ENCODE peak calls at places on chromosomes 16 and 17, in seven cellular contexts. One of them, this sample, is unnamed.

GRCh38 chr16:24858219-24859041 is 12.7 kb downstream of the SLC5A11 start:
- DNase-seq in upper lobe of right lung: peak; percentile 70
- DNase-seq in effector memory CD4-positive, alpha-beta T cell: peak; percentile 7
- DNase-seq in testis: peak; percentile 65
- DNase-seq in transverse colon: peak; percentile 63
- DNase-seq in mammary epithelial cell: peak; percentile 46
- DNase-seq in A549: peak; percentile 62
- DNase-seq in this sample: no peak

GRCh38 chr16:66344533-66345145 is 21.9 kb upstream of the CDH5 start:
- DNase-seq in upper lobe of right lung: peak; percentile 16
- DNase-seq in effector memory CD4-positive, alpha-beta T cell: no peak
- DNase-seq in testis: peak; percentile 67
- DNase-seq in transverse colon: no peak
- DNase-seq in mammary epithelial cell: peak; percentile 18
- DNase-seq in A549: no peak
- DNase-seq in this sample: no peak

GRCh38 chr17:19329839-19330238 is 32.7 kb downstream of the B9D1 start:
- DNase-seq in upper lobe of right lung: peak; percentile 28
- DNase-seq in effector memory CD4-positive, alpha-beta T cell: no peak
- DNase-seq in testis: no peak
- DNase-seq in transverse colon: no peak
- DNase-seq in mammary epithelial cell: no peak
- DNase-seq in A549: no peak
- DNase-seq in this sample: no peak

GRCh38 chr17:27471321-27472269 is 15.3 kb downstream of the KSR1 start:
- DNase-seq in upper lobe of right lung: peak; percentile 57
- DNase-seq in effector memory CD4-positive, alpha-beta T cell: peak; percentile 44
- DNase-seq in testis: no peak
- DNase-seq in transverse colon: peak; percentile 30
- DNase-seq in mammary epithelial cell: peak; percentile 96
- DNase-seq in A549: no peak
- DNase-seq in this sample: no peak

GRCh38 chr17:62643496-62643895 is 16.0 kb downstream of the MRC2 start:
- DNase-seq in upper lobe of right lung: no peak
- DNase-seq in effector memory CD4-positive, alpha-beta T cell: no peak
- DNase-seq in testis: no peak
- DNase-seq in transverse colon: no peak
- DNase-seq in mammary epithelial cell: no peak
- DNase-seq in A549: no peak
- DNase-seq in this sample: no peak

GRCh38 chr16:46918905-46919792 is 35.0 kb downstream of the GPT2 start:
- DNase-seq in upper lobe of right lung: no peak
- DNase-seq in effector memory CD4-positive, alpha-beta T cell: no peak
- DNase-seq in testis: no peak
- DNase-seq in transverse colon: peak; percentile 22
- DNase-seq in mammary epithelial cell: no peak
- DNase-seq in A549: no peak
- DNase-seq in this sample: no peak

GRCh38 chr17:69809331-69809730 is 265.7 kb upstream of the KCNJ16 start:
- DNase-seq in upper lobe of right lung: no peak
- DNase-seq in effector memory CD4-positive, alpha-beta T cell: no peak
- DNase-seq in testis: no peak
- DNase-seq in transverse colon: no peak
- DNase-seq in mammary epithelial cell: peak; percentile 48
- DNase-seq in A549: no peak
- DNase-seq in this sample: no peak

GRCh38 chr17:33038740-33039139 is 47.1 kb downstream of the SPACA3 start:
- DNase-seq in upper lobe of right lung: no peak
- DNase-seq in effector memory CD4-positive, alpha-beta T cell: no peak
- DNase-seq in testis: peak; percentile 71
- DNase-seq in transverse colon: peak; percentile 41
- DNase-seq in mammary epithelial cell: peak; percentile 54
- DNase-seq in A549: peak; percentile 57
- DNase-seq in this sample: no peak

GRCh38 chr17:78788451-78788850 is 6.4 kb upstream of the CYTH1 start:
- DNase-seq in upper lobe of right lung: no peak
- DNase-seq in effector memory CD4-positive, alpha-beta T cell: no peak
- DNase-seq in testis: no peak
- DNase-seq in transverse colon: no peak
- DNase-seq in mammary epithelial cell: no peak
- DNase-seq in A549: no peak
- DNase-seq in this sample: no peak

GRCh38 chr16:55944377-55944802 is 69.2 kb upstream of the CES5A start:
- DNase-seq in upper lobe of right lung: no peak
- DNase-seq in effector memory CD4-positive, alpha-beta T cell: peak; percentile 25
- DNase-seq in testis: peak; percentile 87
- DNase-seq in transverse colon: peak; percentile 61
- DNase-seq in mammary epithelial cell: peak; percentile 19
- DNase-seq in A549: peak; percentile 36
- DNase-seq in this sample: peak; percentile 25

GRCh38 chr16:67659675-67660563 is at the start of gene ACD:
- DNase-seq in upper lobe of right lung: peak; percentile 95
- DNase-seq in effector memory CD4-positive, alpha-beta T cell: peak; percentile 90
- DNase-seq in testis: peak; percentile 92
- DNase-seq in transverse colon: peak; percentile 93
- DNase-seq in mammary epithelial cell: peak; percentile 93
- DNase-seq in A549: peak; percentile 97
- DNase-seq in this sample: peak; percentile 86

GRCh38 chr17:67576471-67576870 is 141.3 kb upstream of the NOL11 start:
- DNase-seq in upper lobe of right lung: no peak
- DNase-seq in effector memory CD4-positive, alpha-beta T cell: no peak
- DNase-seq in testis: no peak
- DNase-seq in transverse colon: no peak
- DNase-seq in mammary epithelial cell: no peak
- DNase-seq in A549: no peak
- DNase-seq in this sample: no peak

DNA sequence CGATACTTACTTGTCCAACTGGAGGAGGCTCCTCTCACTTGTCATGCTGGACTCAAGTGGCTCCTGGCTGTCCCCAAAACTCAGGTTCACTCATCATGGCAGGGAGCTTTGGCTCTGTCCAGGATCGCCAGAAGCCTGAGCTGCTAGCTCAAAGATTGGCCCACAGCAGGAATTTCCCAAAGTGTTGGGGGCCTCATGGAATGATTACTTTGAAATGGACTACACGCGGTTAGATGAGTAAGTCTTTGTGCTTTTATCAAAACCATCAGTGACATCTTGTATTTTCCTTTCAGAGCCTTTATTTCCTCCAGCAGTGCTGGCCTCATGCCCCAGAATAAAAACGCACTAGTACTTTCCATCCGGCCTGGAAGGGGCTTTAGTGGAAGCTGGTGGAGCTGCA is 29.2 kb upstream of the PHB1 start:
- DNase-seq in upper lobe of right lung: no peak
- DNase-seq in effector memory CD4-positive, alpha-beta T cell: no peak
- DNase-seq in testis: no peak
- DNase-seq in transverse colon: no peak
- DNase-seq in mammary epithelial cell: peak; percentile 45
- DNase-seq in A549: no peak
- DNase-seq in this sample: no peak
- H3K27ac ChIP-seq in upper lobe of right lung: no peak overlapping the region
- H3K27ac ChIP-seq in effector memory CD4-positive, alpha-beta T cell: no peak overlapping the region
- H3K27ac ChIP-seq in testis: no peak overlapping the region
- H3K27ac ChIP-seq in transverse colon: no peak overlapping the region
- H3K27ac ChIP-seq in mammary epithelial cell: no peak overlapping the region
- H3K27ac ChIP-seq in A549: no peak overlapping the region
- H3K27ac ChIP-seq in this sample: no peak overlapping the region

DNA sequence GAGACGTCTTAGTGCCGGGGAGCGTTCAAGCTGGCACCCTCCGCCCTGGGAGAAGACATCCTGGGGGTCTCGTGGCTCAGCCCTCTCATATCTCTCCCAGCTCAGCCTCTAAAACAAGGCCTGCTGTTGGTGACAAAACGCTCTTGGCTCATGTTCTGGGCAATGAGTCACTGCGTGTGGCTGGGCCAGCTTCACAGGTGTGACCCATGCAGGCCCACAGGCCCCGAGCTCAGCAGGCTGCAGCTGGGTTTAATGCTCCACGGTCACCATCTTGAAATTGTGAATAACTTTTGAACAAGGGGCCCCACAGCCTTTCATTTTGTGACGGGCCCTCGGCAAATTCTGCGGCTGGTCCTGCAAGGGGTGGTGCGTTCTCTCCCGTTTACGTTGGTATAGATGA is 22.4 kb downstream of the GAA start:
- DNase-seq in upper lobe of right lung: no peak
- DNase-seq in effector memory CD4-positive, alpha-beta T cell: no peak
- DNase-seq in testis: peak; percentile 10
- DNase-seq in transverse colon: no peak
- DNase-seq in mammary epithelial cell: peak; percentile 58
- DNase-seq in A549: no peak
- DNase-seq in this sample: no peak
- H3K4me3 ChIP-seq in upper lobe of right lung: no peak overlapping the region
- H3K4me3 ChIP-seq in effector memory CD4-positive, alpha-beta T cell: no peak overlapping the region
- H3K4me3 ChIP-seq in testis: no peak overlapping the region
- H3K4me3 ChIP-seq in transverse colon: no peak overlapping the region
- H3K4me3 ChIP-seq in mammary epithelial cell: no peak overlapping the region
- H3K4me3 ChIP-seq in A549: no peak overlapping the region
- H3K4me3 ChIP-seq in this sample: no peak overlapping the region

DNA sequence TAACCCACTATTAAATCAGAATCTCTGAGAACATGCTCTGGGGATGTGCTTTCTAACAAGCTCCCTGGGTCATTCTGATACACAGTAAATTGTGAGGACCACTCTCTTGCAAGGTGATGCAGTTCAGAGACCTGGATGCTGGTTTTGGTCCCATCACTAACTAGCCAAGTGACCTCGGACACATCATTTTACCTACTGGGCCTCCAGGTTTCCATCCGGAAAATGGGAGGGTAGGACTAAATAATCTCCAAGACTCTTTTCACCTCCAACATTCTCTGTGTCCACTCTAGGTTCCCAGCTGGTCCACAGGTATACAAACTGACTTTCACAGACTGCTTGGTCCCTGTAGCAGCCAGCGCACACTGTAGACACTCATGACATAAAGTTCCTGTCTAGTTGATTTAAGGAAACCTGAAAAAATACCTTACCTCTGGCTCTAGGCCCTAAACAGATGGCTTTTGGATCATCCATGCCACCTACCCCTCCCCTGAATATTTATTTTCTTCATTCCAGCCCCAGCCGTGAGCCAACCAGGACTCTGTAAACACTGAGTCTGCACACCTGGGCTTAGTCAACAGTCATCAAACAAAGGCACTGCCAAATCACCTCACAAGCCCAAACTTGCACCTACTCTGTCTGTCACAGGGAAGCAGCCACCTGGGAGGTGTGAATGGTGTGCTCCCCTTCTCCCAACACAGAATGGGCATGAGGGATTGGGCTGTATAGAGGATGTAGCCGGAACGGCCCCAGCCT is 51.3 kb upstream of the MRPS23 start:
- DNase-seq in upper lobe of right lung: no peak
- DNase-seq in effector memory CD4-positive, alpha-beta T cell: no peak
- DNase-seq in testis: no peak
- DNase-seq in transverse colon: peak; percentile 41
- DNase-seq in mammary epithelial cell: peak; percentile 89
- DNase-seq in A549: no peak
- DNase-seq in this sample: peak; percentile 95
- H3K4me1 ChIP-seq in upper lobe of right lung: peaks cover 75% of the 10 kb centered on the region
- H3K4me1 ChIP-seq in effector memory CD4-positive, alpha-beta T cell: peaks cover 4% of the 10 kb centered on the region
- H3K4me1 ChIP-seq in testis: peaks cover 34% of the 10 kb centered on the region
- H3K4me1 ChIP-seq in transverse colon: peaks cover 80% of the 10 kb centered on the region
- H3K4me1 ChIP-seq in mammary epithelial cell: peaks cover 57% of the 10 kb centered on the region
- H3K4me1 ChIP-seq in A549: peaks cover 79% of the 10 kb centered on the region
- H3K4me1 ChIP-seq in this sample: peaks cover 68% of the 10 kb centered on the region

GRCh38 chr16:11100239-11100750 is 155.7 kb downstream of the SOCS1 start:
- DNase-seq in upper lobe of right lung: no peak
- DNase-seq in effector memory CD4-positive, alpha-beta T cell: no peak
- DNase-seq in testis: peak; percentile 51
- DNase-seq in transverse colon: peak; percentile 53
- DNase-seq in mammary epithelial cell: no peak
- DNase-seq in A549: no peak
- DNase-seq in this sample: no peak
- H3K27ac ChIP-seq in upper lobe of right lung: peak overlapping the region; percentile 17
- H3K27ac ChIP-seq in effector memory CD4-positive, alpha-beta T cell: no peak overlapping the region
- H3K27ac ChIP-seq in testis: no peak overlapping the region
- H3K27ac ChIP-seq in transverse colon: peak overlapping the region; percentile 67
- H3K27ac ChIP-seq in mammary epithelial cell: no peak overlapping the region
- H3K27ac ChIP-seq in A549: no peak overlapping the region
- H3K27ac ChIP-seq in this sample: peak overlapping the region; percentile 7

GRCh38 chr17:51374220-51374619 is 113.9 kb downstream of the UTP18 start:
- DNase-seq in upper lobe of right lung: no peak
- DNase-seq in effector memory CD4-positive, alpha-beta T cell: no peak
- DNase-seq in testis: no peak
- DNase-seq in transverse colon: no peak
- DNase-seq in mammary epithelial cell: no peak
- DNase-seq in A549: no peak
- DNase-seq in this sample: no peak

GRCh38 chr17:51372345-51373004 is 112.1 kb downstream of the UTP18 start:
- DNase-seq in upper lobe of right lung: no peak
- DNase-seq in effector memory CD4-positive, alpha-beta T cell: no peak
- DNase-seq in testis: peak; percentile 85
- DNase-seq in transverse colon: peak; percentile 13
- DNase-seq in mammary epithelial cell: peak; percentile 41
- DNase-seq in A549: peak; percentile 33
- DNase-seq in this sample: no peak

GRCh38 chr17:51373489-51374194 is 113.3 kb downstream of the UTP18 start:
- DNase-seq in upper lobe of right lung: no peak
- DNase-seq in effector memory CD4-positive, alpha-beta T cell: no peak
- DNase-seq in testis: no peak
- DNase-seq in transverse colon: no peak
- DNase-seq in mammary epithelial cell: no peak
- DNase-seq in A549: no peak
- DNase-seq in this sample: no peak

GRCh38 chr17:51366866-51367265 is 106.5 kb downstream of the UTP18 start:
- DNase-seq in upper lobe of right lung: no peak
- DNase-seq in effector memory CD4-positive, alpha-beta T cell: no peak
- DNase-seq in testis: no peak
- DNase-seq in transverse colon: no peak
- DNase-seq in mammary epithelial cell: no peak
- DNase-seq in A549: no peak
- DNase-seq in this sample: no peak

GRCh38 chr17:51371732-51372151 is 111.4 kb downstream of the UTP18 start:
- DNase-seq in upper lobe of right lung: no peak
- DNase-seq in effector memory CD4-positive, alpha-beta T cell: peak; percentile 13
- DNase-seq in testis: peak; percentile 61
- DNase-seq in transverse colon: no peak
- DNase-seq in mammary epithelial cell: peak; percentile 47
- DNase-seq in A549: peak; percentile 88
- DNase-seq in this sample: peak; percentile 34
- H3K4me3 ChIP-seq in upper lobe of right lung: no peak overlapping the region
- H3K4me3 ChIP-seq in effector memory CD4-positive, alpha-beta T cell: no peak overlapping the region
- H3K4me3 ChIP-seq in testis: no peak overlapping the region
- H3K4me3 ChIP-seq in transverse colon: no peak overlapping the region
- H3K4me3 ChIP-seq in mammary epithelial cell: no peak overlapping the region
- H3K4me3 ChIP-seq in A549: no peak overlapping the region
- H3K4me3 ChIP-seq in this sample: no peak overlapping the region